ENCODE peak calls at places on chromosomes 6 and 20, in eight cellular contexts. One of them, this sample, is unnamed.
A peak's percentile ranks its signal among the peaks of the same experiment; 100 is the strongest.

GRCh38 chr6:133707456-133707855 is 181.5 kb upstream of the TCF21 start:
- DNase-seq in fibroblast of lung: peak; percentile 98
- DNase-seq in adipocyte: peak; percentile 54
- DNase-seq in IMR-90: peak; percentile 97
- DNase-seq in HepG2: no peak
- DNase-seq in colonic mucosa: no peak
- DNase-seq in trophoblast cell: no peak
- DNase-seq in neuronal stem cell: no peak
- DNase-seq in this sample: peak; percentile 11

GRCh38 chr6:162468326-162468725 is 259.2 kb downstream of the PRKN start:
- DNase-seq in fibroblast of lung: peak; percentile 72
- DNase-seq in adipocyte: no peak
- DNase-seq in IMR-90: no peak
- DNase-seq in HepG2: no peak
- DNase-seq in colonic mucosa: no peak
- DNase-seq in trophoblast cell: no peak
- DNase-seq in neuronal stem cell: no peak
- DNase-seq in this sample: no peak

GRCh38 chr6:42896178-42896719 is 16.8 kb downstream of the RPL7L1 start:
- DNase-seq in fibroblast of lung: no peak
- DNase-seq in adipocyte: no peak
- DNase-seq in IMR-90: no peak
- DNase-seq in HepG2: no peak
- DNase-seq in colonic mucosa: no peak
- DNase-seq in trophoblast cell: no peak
- DNase-seq in neuronal stem cell: no peak
- DNase-seq in this sample: no peak

GRCh38 chr6:131685266-131685780 is 15.9 kb downstream of the OR2A4 start:
- DNase-seq in fibroblast of lung: no peak
- DNase-seq in adipocyte: no peak
- DNase-seq in IMR-90: no peak
- DNase-seq in HepG2: no peak
- DNase-seq in colonic mucosa: no peak
- DNase-seq in trophoblast cell: no peak
- DNase-seq in neuronal stem cell: no peak
- DNase-seq in this sample: no peak

GRCh38 chr6:14616611-14617010 is 499.0 kb downstream of the CD83 start:
- DNase-seq in fibroblast of lung: peak; percentile 35
- DNase-seq in adipocyte: no peak
- DNase-seq in IMR-90: no peak
- DNase-seq in HepG2: no peak
- DNase-seq in colonic mucosa: no peak
- DNase-seq in trophoblast cell: no peak
- DNase-seq in neuronal stem cell: no peak
- DNase-seq in this sample: no peak

GRCh38 chr6:13120483-13121482 is 207.6 kb downstream of the TBC1D7 start:
- DNase-seq in fibroblast of lung: no peak
- DNase-seq in adipocyte: no peak
- DNase-seq in IMR-90: no peak
- DNase-seq in HepG2: no peak
- DNase-seq in colonic mucosa: no peak
- DNase-seq in trophoblast cell: no peak
- DNase-seq in neuronal stem cell: peak; percentile 8
- DNase-seq in this sample: peak; percentile 52

GRCh38 chr6:135675862-135676261 is 175.6 kb upstream of the PDE7B start:
- DNase-seq in fibroblast of lung: peak; percentile 13
- DNase-seq in adipocyte: peak; percentile 13
- DNase-seq in IMR-90: peak; percentile 41
- DNase-seq in HepG2: peak; percentile 22
- DNase-seq in colonic mucosa: no peak
- DNase-seq in trophoblast cell: peak; percentile 70
- DNase-seq in neuronal stem cell: peak; percentile 56
- DNase-seq in this sample: peak; percentile 72

GRCh38 chr6:24861934-24862333 is 63.2 kb upstream of the ARMH2 start:
- DNase-seq in fibroblast of lung: no peak
- DNase-seq in adipocyte: no peak
- DNase-seq in IMR-90: no peak
- DNase-seq in HepG2: no peak
- DNase-seq in colonic mucosa: no peak
- DNase-seq in trophoblast cell: no peak
- DNase-seq in neuronal stem cell: no peak
- DNase-seq in this sample: no peak

GRCh38 chr6:107870379-107870778 is 46.3 kb upstream of the SCML4 start:
- DNase-seq in fibroblast of lung: peak; percentile 35
- DNase-seq in adipocyte: peak; percentile 36
- DNase-seq in IMR-90: peak; percentile 80
- DNase-seq in HepG2: no peak
- DNase-seq in colonic mucosa: no peak
- DNase-seq in trophoblast cell: no peak
- DNase-seq in neuronal stem cell: no peak
- DNase-seq in this sample: no peak

GRCh38 chr6:79543411-79543810 is 6.2 kb upstream of the LCA5 start:
- DNase-seq in fibroblast of lung: no peak
- DNase-seq in adipocyte: peak; percentile 28
- DNase-seq in IMR-90: no peak
- DNase-seq in HepG2: no peak
- DNase-seq in colonic mucosa: no peak
- DNase-seq in trophoblast cell: no peak
- DNase-seq in neuronal stem cell: no peak
- DNase-seq in this sample: no peak

GRCh38 chr6:25485820-25486559 is 166.0 kb upstream of the SCGN start:
- DNase-seq in fibroblast of lung: no peak
- DNase-seq in adipocyte: no peak
- DNase-seq in IMR-90: no peak
- DNase-seq in HepG2: no peak
- DNase-seq in colonic mucosa: no peak
- DNase-seq in trophoblast cell: no peak
- DNase-seq in neuronal stem cell: no peak
- DNase-seq in this sample: no peak

GRCh38 chr6:15473741-15474161 is 189.1 kb downstream of the DTNBP1 start:
- DNase-seq in fibroblast of lung: peak; percentile 86
- DNase-seq in adipocyte: peak; percentile 48
- DNase-seq in IMR-90: peak; percentile 88
- DNase-seq in HepG2: no peak
- DNase-seq in colonic mucosa: no peak
- DNase-seq in trophoblast cell: peak; percentile 88
- DNase-seq in neuronal stem cell: no peak
- DNase-seq in this sample: no peak

GRCh38 chr6:14088600-14089168 is 28.9 kb upstream of the CD83 start:
- DNase-seq in fibroblast of lung: no peak
- DNase-seq in adipocyte: no peak
- DNase-seq in IMR-90: no peak
- DNase-seq in HepG2: no peak
- DNase-seq in colonic mucosa: no peak
- DNase-seq in trophoblast cell: no peak
- DNase-seq in neuronal stem cell: no peak
- DNase-seq in this sample: no peak

GRCh38 chr6:121305957-121306607 is 28.2 kb downstream of the TBC1D32 start:
- DNase-seq in fibroblast of lung: peak; percentile 31
- DNase-seq in adipocyte: peak; percentile 47
- DNase-seq in IMR-90: peak; percentile 25
- DNase-seq in HepG2: peak; percentile 59
- DNase-seq in colonic mucosa: no peak
- DNase-seq in trophoblast cell: peak; percentile 65
- DNase-seq in neuronal stem cell: peak; percentile 12
- DNase-seq in this sample: peak; percentile 50

GRCh38 chr6:81753709-81754678 is 1.5 kb upstream of the TENT5A start:
- DNase-seq in fibroblast of lung: peak; percentile 52
- DNase-seq in adipocyte: peak; percentile 83
- DNase-seq in IMR-90: peak; percentile 59
- DNase-seq in HepG2: peak; percentile 14
- DNase-seq in colonic mucosa: peak; percentile 93
- DNase-seq in trophoblast cell: peak; percentile 83
- DNase-seq in neuronal stem cell: peak; percentile 57
- DNase-seq in this sample: peak; percentile 79

GRCh38 chr20:40966103-40966502 is 62.5 kb upstream of the TOP1 start:
- DNase-seq in fibroblast of lung: no peak
- DNase-seq in adipocyte: no peak
- DNase-seq in IMR-90: no peak
- DNase-seq in HepG2: peak; percentile 53
- DNase-seq in colonic mucosa: no peak
- DNase-seq in trophoblast cell: no peak
- DNase-seq in neuronal stem cell: no peak
- DNase-seq in this sample: peak; percentile 53

GRCh38 chr6:278494-278893 is 13.8 kb upstream of the DUSP22 start:
- DNase-seq in fibroblast of lung: no peak
- DNase-seq in adipocyte: no peak
- DNase-seq in IMR-90: no peak
- DNase-seq in HepG2: no peak
- DNase-seq in colonic mucosa: no peak
- DNase-seq in trophoblast cell: no peak
- DNase-seq in neuronal stem cell: no peak
- DNase-seq in this sample: no peak

GRCh38 chr6:137923866-137924616 is 57.0 kb downstream of the TNFAIP3 start:
- DNase-seq in fibroblast of lung: no peak
- DNase-seq in adipocyte: peak; percentile 32
- DNase-seq in IMR-90: no peak
- DNase-seq in HepG2: no peak
- DNase-seq in colonic mucosa: no peak
- DNase-seq in trophoblast cell: peak; percentile 95
- DNase-seq in neuronal stem cell: no peak
- DNase-seq in this sample: no peak

GRCh38 chr6:43993881-43994523 is 133.2 kb downstream of the MRPL14 start:
- DNase-seq in fibroblast of lung: no peak
- DNase-seq in adipocyte: no peak
- DNase-seq in IMR-90: no peak
- DNase-seq in HepG2: no peak
- DNase-seq in colonic mucosa: no peak
- DNase-seq in trophoblast cell: no peak
- DNase-seq in neuronal stem cell: no peak
- DNase-seq in this sample: no peak

GRCh38 chr20:3177746-3178477 is 4.6 kb upstream of the LZTS3 start:
- DNase-seq in fibroblast of lung: no peak
- DNase-seq in adipocyte: no peak
- DNase-seq in IMR-90: no peak
- DNase-seq in HepG2: no peak
- DNase-seq in colonic mucosa: no peak
- DNase-seq in trophoblast cell: no peak
- DNase-seq in neuronal stem cell: no peak
- DNase-seq in this sample: no peak

GRCh38 chr6:158057213-158057987 is 75.7 kb downstream of the SYNJ2 start:
- DNase-seq in fibroblast of lung: peak; percentile 98
- DNase-seq in adipocyte: peak; percentile 73
- DNase-seq in IMR-90: peak; percentile 98
- DNase-seq in HepG2: no peak
- DNase-seq in colonic mucosa: no peak
- DNase-seq in trophoblast cell: peak; percentile 37
- DNase-seq in neuronal stem cell: no peak
- DNase-seq in this sample: no peak

GRCh38 chr6:25899123-25899522 is 25.1 kb upstream of the SLC17A3 start:
- DNase-seq in fibroblast of lung: no peak
- DNase-seq in adipocyte: peak; percentile 6
- DNase-seq in IMR-90: no peak
- DNase-seq in HepG2: peak; percentile 43
- DNase-seq in colonic mucosa: no peak
- DNase-seq in trophoblast cell: peak; percentile 84
- DNase-seq in neuronal stem cell: peak; percentile 17
- DNase-seq in this sample: peak; percentile 33

GRCh38 chr20:18679020-18679419 is 91.2 kb downstream of the DTD1 start:
- DNase-seq in fibroblast of lung: peak; percentile 42
- DNase-seq in adipocyte: no peak
- DNase-seq in IMR-90: peak; percentile 39
- DNase-seq in HepG2: no peak
- DNase-seq in colonic mucosa: no peak
- DNase-seq in trophoblast cell: no peak
- DNase-seq in neuronal stem cell: peak; percentile 8
- DNase-seq in this sample: no peak

GRCh38 chr6:80540700-80541099 is 434.2 kb downstream of the BCKDHB start:
- DNase-seq in fibroblast of lung: peak; percentile 41
- DNase-seq in adipocyte: no peak
- DNase-seq in IMR-90: peak; percentile 13
- DNase-seq in HepG2: no peak
- DNase-seq in colonic mucosa: no peak
- DNase-seq in trophoblast cell: no peak
- DNase-seq in neuronal stem cell: no peak
- DNase-seq in this sample: no peak

GRCh38 chr6:159103396-159104162 is 58.8 kb upstream of the TAGAP start:
- DNase-seq in fibroblast of lung: no peak
- DNase-seq in adipocyte: no peak
- DNase-seq in IMR-90: no peak
- DNase-seq in HepG2: no peak
- DNase-seq in colonic mucosa: peak; percentile 14
- DNase-seq in trophoblast cell: no peak
- DNase-seq in neuronal stem cell: no peak
- DNase-seq in this sample: no peak

GRCh38 chr20:19265646-19266374 is 53.4 kb downstream of the SLC24A3 start:
- DNase-seq in fibroblast of lung: no peak
- DNase-seq in adipocyte: no peak
- DNase-seq in IMR-90: no peak
- DNase-seq in HepG2: peak; percentile 10
- DNase-seq in colonic mucosa: no peak
- DNase-seq in trophoblast cell: no peak
- DNase-seq in neuronal stem cell: no peak
- DNase-seq in this sample: no peak

GRCh38 chr20:53797085-53797484 is 203.4 kb upstream of the ZNF217 start:
- DNase-seq in fibroblast of lung: no peak
- DNase-seq in adipocyte: no peak
- DNase-seq in IMR-90: no peak
- DNase-seq in HepG2: no peak
- DNase-seq in colonic mucosa: no peak
- DNase-seq in trophoblast cell: no peak
- DNase-seq in neuronal stem cell: no peak
- DNase-seq in this sample: no peak

GRCh38 chr20:37903317-37904007 is 535 bp downstream of the VSTM2L start:
- DNase-seq in fibroblast of lung: no peak
- DNase-seq in adipocyte: no peak
- DNase-seq in IMR-90: no peak
- DNase-seq in HepG2: no peak
- DNase-seq in colonic mucosa: no peak
- DNase-seq in trophoblast cell: no peak
- DNase-seq in neuronal stem cell: no peak
- DNase-seq in this sample: no peak
- H3K9ac ChIP-seq in fibroblast of lung: no peak overlapping the region
- H3K9ac ChIP-seq in adipocyte: no peak overlapping the region
- H3K9ac ChIP-seq in IMR-90: no peak overlapping the region
- H3K9ac ChIP-seq in HepG2: no peak overlapping the region
- H3K9ac ChIP-seq in colonic mucosa: no peak overlapping the region
- H3K9ac ChIP-seq in trophoblast cell: no peak overlapping the region
- H3K9ac ChIP-seq in neuronal stem cell: peak overlapping the region; percentile 79
- H3K9ac ChIP-seq in this sample: no peak overlapping the region

GRCh38 chr6:165571068-165571682 is 91.9 kb downstream of the PDE10A start:
- DNase-seq in fibroblast of lung: peak; percentile 69
- DNase-seq in adipocyte: no peak
- DNase-seq in IMR-90: peak; percentile 93
- DNase-seq in HepG2: no peak
- DNase-seq in colonic mucosa: no peak
- DNase-seq in trophoblast cell: peak; percentile 87
- DNase-seq in neuronal stem cell: no peak
- DNase-seq in this sample: no peak
- H3K9ac ChIP-seq in fibroblast of lung: no peak overlapping the region
- H3K9ac ChIP-seq in adipocyte: no peak overlapping the region
- H3K9ac ChIP-seq in IMR-90: no peak overlapping the region
- H3K9ac ChIP-seq in HepG2: no peak overlapping the region
- H3K9ac ChIP-seq in colonic mucosa: no peak overlapping the region
- H3K9ac ChIP-seq in trophoblast cell: no peak overlapping the region
- H3K9ac ChIP-seq in neuronal stem cell: no peak overlapping the region
- H3K9ac ChIP-seq in this sample: no peak overlapping the region

GRCh38 chr20:57445774-57446173 is 54.6 kb downstream of the RBM38 start:
- DNase-seq in fibroblast of lung: no peak
- DNase-seq in adipocyte: no peak
- DNase-seq in IMR-90: no peak
- DNase-seq in HepG2: no peak
- DNase-seq in colonic mucosa: no peak
- DNase-seq in trophoblast cell: no peak
- DNase-seq in neuronal stem cell: no peak
- DNase-seq in this sample: no peak
- H3K9ac ChIP-seq in fibroblast of lung: no peak overlapping the region
- H3K9ac ChIP-seq in adipocyte: no peak overlapping the region
- H3K9ac ChIP-seq in IMR-90: no peak overlapping the region
- H3K9ac ChIP-seq in HepG2: no peak overlapping the region
- H3K9ac ChIP-seq in colonic mucosa: no peak overlapping the region
- H3K9ac ChIP-seq in trophoblast cell: no peak overlapping the region
- H3K9ac ChIP-seq in neuronal stem cell: no peak overlapping the region
- H3K9ac ChIP-seq in this sample: no peak overlapping the region

GRCh38 chr6:56869346-56869745 is 85.6 kb upstream of the BEND6 start:
- DNase-seq in fibroblast of lung: no peak
- DNase-seq in adipocyte: peak; percentile 19
- DNase-seq in IMR-90: no peak
- DNase-seq in HepG2: no peak
- DNase-seq in colonic mucosa: no peak
- DNase-seq in trophoblast cell: no peak
- DNase-seq in neuronal stem cell: no peak
- DNase-seq in this sample: no peak
- H3K9ac ChIP-seq in fibroblast of lung: no peak overlapping the region
- H3K9ac ChIP-seq in adipocyte: peak overlapping the region; percentile 81
- H3K9ac ChIP-seq in IMR-90: peak overlapping the region; percentile 64
- H3K9ac ChIP-seq in HepG2: no peak overlapping the region
- H3K9ac ChIP-seq in colonic mucosa: no peak overlapping the region
- H3K9ac ChIP-seq in trophoblast cell: no peak overlapping the region
- H3K9ac ChIP-seq in neuronal stem cell: no peak overlapping the region
- H3K9ac ChIP-seq in this sample: no peak overlapping the region

This sample was measured in neural progenitor cell.